ENCODE peak calls at places on chromosomes 3 and 15, in six cellular contexts. G is GM23248, S is PC-9, B is HCT116, L is PC-3, R is foreskin keratinocyte. Y is an unnamed sample. For H3K4me1, the result is how much of the 10 kb centered on the place peaks cover.

GRCh38 chr3:88879905-88880304 is 227.5 kb upstream of the EPHA3 start:
- DNase-seq in G (no peak), S (no peak), B (no peak), L (no peak), R (peak), Y (no peak)

GRCh38 chr3:94069242-94069813 is 6.5 kb downstream of the NSUN3 start:
- DNase-seq in G (peak), S (peak), B (no peak), L (peak), R (no peak), Y (no peak)

GRCh38 chr3:117920240-117920923 is 1114.3 kb downstream of the IGSF11 start:
- DNase-seq in G (no peak), S (no peak), B (no peak), L (no peak), R (no peak), Y (no peak)

GRCh38 chr3:59940690-59941089 is 890.9 kb upstream of the CFAP20DC start:
- DNase-seq in G (no peak), S (no peak), B (no peak), L (no peak), R (no peak), Y (no peak)

GRCh38 chr3:48708481-48708889 is 8.5 kb downstream of the IP6K2 start:
- DNase-seq in G (peak), S (no peak), B (no peak), L (peak), R (peak), Y (no peak)

GRCh38 chr3:143201870-143202269 is 82.3 kb downstream of the CHST2 start:
- DNase-seq in G (no peak), S (no peak), B (no peak), L (no peak), R (no peak), Y (no peak)

GRCh38 chr3:134458451-134458850 is 27.3 kb downstream of the ANAPC13 start:
- DNase-seq in G (no peak), S (no peak), B (no peak), L (no peak), R (no peak), Y (no peak)

GRCh38 chr3:15974647-15975046 is 176.9 kb upstream of the ANKRD28 start:
- DNase-seq in G (no peak), S (no peak), B (no peak), L (no peak), R (no peak), Y (no peak)

GRCh38 chr3:137767146-137768020 is 3.3 kb downstream of the SOX14 start:
- DNase-seq in G (no peak), S (no peak), B (no peak), L (no peak), R (no peak), Y (no peak)

GRCh38 chr15:31607656-31608055 is 281.0 kb downstream of the KLF13 start:
- DNase-seq in G (peak), S (no peak), B (no peak), L (peak), R (peak), Y (no peak)

GRCh38 chr3:138381950-138382715 is 33.8 kb downstream of the MRAS start:
- DNase-seq in G (peak), S (no peak), B (no peak), L (no peak), R (peak), Y (peak)

GRCh38 chr3:172675371-172676193 is 35.3 kb downstream of the NCEH1 start:
- DNase-seq in G (peak), S (peak), B (peak), L (peak), R (peak), Y (no peak)

GRCh38 chr15:67820992-67821783 is 4.1 kb upstream of the SKOR1 start:
- DNase-seq in G (peak), S (no peak), B (no peak), L (peak), R (no peak), Y (no peak)

GRCh38 chr15:74433592-74434259 is at the start of gene SEMA7A:
- DNase-seq in G (peak), S (peak), B (peak), L (peak), R (peak), Y (peak)

GRCh38 chr3:89740881-89741177 is 633.4 kb downstream of the EPHA3 start:
- DNase-seq in G (no peak), S (no peak), B (no peak), L (peak), R (no peak), Y (no peak)

GRCh38 chr15:78671626-78672211 is 30.7 kb upstream of the CHRNB4 start:
- DNase-seq in G (no peak), S (no peak), B (no peak), L (no peak), R (no peak), Y (no peak)

GRCh38 chr3:98531622-98532274 is at the start of gene GPR15:
- DNase-seq in G (no peak), S (no peak), B (no peak), L (no peak), R (no peak), Y (no peak)

GRCh38 chr3:128573160-128573559 is 77.5 kb downstream of the RPN1 start:
- DNase-seq in G (no peak), S (no peak), B (no peak), L (no peak), R (no peak), Y (no peak)

GRCh38 chr15:39855400-39855799 is 64.7 kb downstream of the GPR176 start:
- DNase-seq in G (peak), S (no peak), B (no peak), L (no peak), R (no peak), Y (no peak)

GRCh38 chr15:45184562-45185041 is 3.2 kb downstream of the SHF start:
- DNase-seq in G (no peak), S (no peak), B (no peak), L (no peak), R (no peak), Y (no peak)

GRCh38 chr15:97501291-97501690 is 459.2 kb upstream of the ARRDC4 start:
- DNase-seq in G (no peak), S (no peak), B (no peak), L (no peak), R (no peak), Y (no peak)

GRCh38 chr15:97504031-97504430 is 456.5 kb upstream of the ARRDC4 start:
- DNase-seq in G (no peak), S (no peak), B (no peak), L (peak), R (peak), Y (no peak)

GRCh38 chr15:97502038-97502437 is 458.5 kb upstream of the ARRDC4 start:
- DNase-seq in G (no peak), S (no peak), B (no peak), L (no peak), R (peak), Y (no peak)
- H3K27ac ChIP-seq in G (no peak), S (no peak), B (no peak), L (no peak), R (peak), Y (no peak)

GRCh38 chr3:195129072-195129643 is 141.8 kb downstream of the XXYLT1 start:
- DNase-seq in G (no peak), S (no peak), B (no peak), L (no peak), R (no peak), Y (no peak)
- H3K4me1 ChIP-seq in G (under half), S (under half), B (under half), L (under half), R (under half), Y (under half)

GRCh38 chr15:57735406-57735805 is 28.9 kb downstream of the POLR2M start:
- DNase-seq in G (no peak), S (no peak), B (no peak), L (no peak), R (no peak), Y (no peak)

GRCh38 chr15:57734860-57735259 is 28.3 kb downstream of the POLR2M start:
- DNase-seq in G (no peak), S (no peak), B (no peak), L (no peak), R (no peak), Y (no peak)

GRCh38 chr15:57732526-57733331 is 26.2 kb downstream of the POLR2M start:
- DNase-seq in G (peak), S (no peak), B (peak), L (peak), R (peak), Y (peak)

GRCh38 chr15:57736591-57736990 is 30.1 kb downstream of the POLR2M start:
- DNase-seq in G (no peak), S (no peak), B (no peak), L (no peak), R (no peak), Y (no peak)

GRCh38 chr15:57735891-57736290 is 29.4 kb downstream of the POLR2M start:
- DNase-seq in G (no peak), S (no peak), B (no peak), L (no peak), R (no peak), Y (no peak)
- H3K27ac ChIP-seq in G (no peak), S (no peak), B (no peak), L (no peak), R (no peak), Y (no peak)

DNA sequence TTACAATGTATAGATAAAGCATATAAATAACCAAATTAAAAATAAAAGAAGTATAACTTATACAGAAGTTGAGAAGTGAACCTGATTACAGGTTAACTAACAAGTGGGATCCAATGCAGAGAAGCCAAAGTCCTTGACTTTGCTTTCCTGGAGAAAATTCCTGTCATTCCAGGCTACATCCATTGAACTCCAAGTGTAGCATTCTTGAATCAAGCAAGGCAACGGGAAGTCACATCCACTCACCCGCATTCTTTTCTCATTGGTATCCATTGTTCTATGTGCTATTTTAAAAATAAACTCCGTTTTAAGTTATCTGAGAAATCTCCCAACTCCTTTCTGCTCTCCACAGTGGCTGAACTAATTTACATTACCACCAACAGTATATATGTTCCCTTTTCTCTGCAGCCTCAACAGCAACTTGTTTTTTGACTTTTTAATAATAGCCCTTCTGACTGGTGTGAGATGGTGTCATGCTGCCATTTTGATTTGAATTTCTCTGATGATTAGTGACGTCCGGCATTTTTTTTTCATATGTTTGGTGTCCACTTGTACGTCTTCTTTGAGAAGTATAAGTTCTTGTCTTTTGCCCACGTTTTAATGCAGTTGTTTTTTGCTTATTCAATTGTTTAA is 534.3 kb downstream of the ROBO1 start:
- DNase-seq in G (no peak), S (no peak), B (no peak), L (no peak), R (no peak), Y (no peak)
- H3K4me1 ChIP-seq in G (under half), S (under half), B (under half), L (under half), R (under half), Y (under half)